ENCODE peak calls at places on chromosomes 11 and 22, in eight cellular contexts. U, Y, R, H, V, M, L and A are unnamed samples.

GRCh38 chr11:35488117-35488516 is 37.3 kb downstream of the PAMR1 start:
- DNase-seq in U (no peak), Y (no peak), R (no peak), H (no peak), V (no peak), M (no peak), L (no peak), A (no peak)

GRCh38 chr11:17579451-17579850 is 32.4 kb downstream of the OTOG start:
- DNase-seq in U (no peak), Y (no peak), R (no peak), H (no peak), V (peak), M (no peak), L (no peak), A (no peak)

GRCh38 chr11:128361451-128362020 is 225.8 kb downstream of the ETS1 start:
- DNase-seq in U (no peak), Y (no peak), R (no peak), H (no peak), V (peak), M (no peak), L (no peak), A (no peak)

GRCh38 chr11:69367211-69367964 is 73.4 kb downstream of the MYEOV start:
- DNase-seq in U (no peak), Y (no peak), R (no peak), H (no peak), V (peak), M (no peak), L (no peak), A (peak)

GRCh38 chr22:47334596-47334995 is 572.1 kb downstream of the TBC1D22A start:
- DNase-seq in U (no peak), Y (no peak), R (no peak), H (no peak), V (no peak), M (no peak), L (no peak), A (no peak)

GRCh38 chr11:57502870-57503269 is 12.6 kb downstream of the SLC43A1 start:
- DNase-seq in U (no peak), Y (peak), R (no peak), H (no peak), V (no peak), M (no peak), L (no peak), A (no peak)

GRCh38 chr11:8250446-8250845 is 13.2 kb downstream of the LMO1 start:
- DNase-seq in U (no peak), Y (no peak), R (peak), H (no peak), V (no peak), M (no peak), L (no peak), A (no peak)

GRCh38 chr22:23744001-23744400 is 6.9 kb downstream of the ZNF70 start:
- DNase-seq in U (no peak), Y (no peak), R (no peak), H (no peak), V (no peak), M (no peak), L (no peak), A (no peak)

GRCh38 chr22:39467390-39467901 is 10.6 kb downstream of the MGAT3 start:
- DNase-seq in U (no peak), Y (no peak), R (no peak), H (no peak), V (no peak), M (no peak), L (no peak), A (no peak)

GRCh38 chr22:33082221-33082620 is 24.0 kb upstream of the SYN3 start:
- DNase-seq in U (no peak), Y (no peak), R (no peak), H (no peak), V (no peak), M (no peak), L (no peak), A (no peak)

GRCh38 chr11:123231263-123231662 is 36.2 kb upstream of the CLMP start:
- DNase-seq in U (no peak), Y (no peak), R (no peak), H (no peak), V (no peak), M (no peak), L (no peak), A (no peak)

GRCh38 chr11:130475426-130476053 is 27.1 kb downstream of the ADAMTS15 start:
- DNase-seq in U (no peak), Y (no peak), R (peak), H (no peak), V (no peak), M (no peak), L (no peak), A (no peak)

GRCh38 chr22:37193629-37194191 is 5.7 kb upstream of the C1QTNF6 start:
- DNase-seq in U (no peak), Y (no peak), R (no peak), H (no peak), V (no peak), M (no peak), L (peak), A (no peak)

GRCh38 chr11:995752-996420 is 40.6 kb downstream of the MUC6 start:
- DNase-seq in U (no peak), Y (no peak), R (no peak), H (peak), V (no peak), M (no peak), L (no peak), A (no peak)

GRCh38 chr11:68563454-68563853 is 102.9 kb downstream of the PPP6R3 start:
- DNase-seq in U (no peak), Y (no peak), R (no peak), H (no peak), V (no peak), M (no peak), L (no peak), A (no peak)

GRCh38 chr22:30249049-30250038 is 2.8 kb upstream of the LIF start:
- DNase-seq in U (no peak), Y (no peak), R (no peak), H (no peak), V (no peak), M (no peak), L (peak), A (no peak)

GRCh38 chr11:6468712-6469495 is 4.8 kb downstream of the TRIM3 start:
- DNase-seq in U (peak), Y (peak), R (peak), H (peak), V (peak), M (no peak), L (peak), A (no peak)

GRCh38 chr11:14228356-14228755 is 130.6 kb downstream of the RRAS2 start:
- DNase-seq in U (no peak), Y (no peak), R (no peak), H (no peak), V (no peak), M (no peak), L (no peak), A (no peak)

GRCh38 chr11:117830072-117830471 is 5.5 kb upstream of the FXYD2 start:
- DNase-seq in U (no peak), Y (no peak), R (no peak), H (no peak), V (peak), M (no peak), L (no peak), A (no peak)

GRCh38 chr11:68775951-68776388 is 24.6 kb upstream of the TESMIN start:
- DNase-seq in U (peak), Y (no peak), R (no peak), H (no peak), V (no peak), M (no peak), L (no peak), A (no peak)

GRCh38 chr22:25475554-25476022 is 88.9 kb upstream of the GRK3 start:
- DNase-seq in U (no peak), Y (peak), R (peak), H (no peak), V (no peak), M (no peak), L (no peak), A (no peak)

GRCh38 chr11:78364128-78364751 is 53.4 kb downstream of the GAB2 start:
- DNase-seq in U (no peak), Y (no peak), R (no peak), H (no peak), V (no peak), M (no peak), L (no peak), A (no peak)

GRCh38 chr11:67302571-67303131 is 679 bp upstream of the SSH3 start:
- DNase-seq in U (no peak), Y (no peak), R (no peak), H (no peak), V (peak), M (no peak), L (no peak), A (no peak)

GRCh38 chr22:27654536-27655445 is 146.8 kb downstream of the MN1 start:
- DNase-seq in U (no peak), Y (no peak), R (no peak), H (no peak), V (peak), M (no peak), L (no peak), A (no peak)

GRCh38 chr22:27814993-27815392 is 13.4 kb upstream of the MN1 start:
- DNase-seq in U (no peak), Y (no peak), R (no peak), H (no peak), V (no peak), M (no peak), L (no peak), A (no peak)

GRCh38 chr11:118258410-118258809 is 5.7 kb downstream of the MPZL2 start:
- DNase-seq in U (no peak), Y (no peak), R (no peak), H (no peak), V (no peak), M (no peak), L (no peak), A (no peak)

GRCh38 chr22:23066200-23067022 is 3.9 kb upstream of the GNAZ start:
- DNase-seq in U (no peak), Y (no peak), R (no peak), H (no peak), V (peak), M (no peak), L (no peak), A (peak)

GRCh38 chr11:6737872-6738466 is 33.8 kb downstream of the OR2AG2 start:
- DNase-seq in U (peak), Y (no peak), R (peak), H (no peak), V (peak), M (no peak), L (peak), A (no peak)

GRCh38 chr11:121418625-121419114 is 33.4 kb upstream of the SORL1 start:
- DNase-seq in U (no peak), Y (no peak), R (no peak), H (no peak), V (no peak), M (no peak), L (no peak), A (no peak)

GRCh38 chr22:41762980-41763779 is 37.3 kb upstream of the CCDC134 start:
- DNase-seq in U (peak), Y (peak), R (no peak), H (no peak), V (no peak), M (no peak), L (peak), A (no peak)

GRCh38 chr11:5277807-5278206 is 8.1 kb upstream of the HBE1 start:
- DNase-seq in U (no peak), Y (no peak), R (no peak), H (no peak), V (no peak), M (no peak), L (no peak), A (no peak)

GRCh38 chr11:17788084-17788483 is 53.5 kb downstream of the KCNC1 start:
- DNase-seq in U (no peak), Y (no peak), R (no peak), H (no peak), V (no peak), M (no peak), L (no peak), A (no peak)

GRCh38 chr11:55806248-55806647 is 4.9 kb upstream of the OR5L1 start:
- DNase-seq in U (no peak), Y (no peak), R (no peak), H (no peak), V (no peak), M (no peak), L (no peak), A (no peak)

GRCh38 chr11:116649268-116649667 is 123.5 kb downstream of the BUD13 start:
- DNase-seq in U (no peak), Y (no peak), R (no peak), H (no peak), V (no peak), M (no peak), L (no peak), A (peak)

GRCh38 chr11:14547440-14547839 is 27.3 kb upstream of the PSMA1 start:
- DNase-seq in U (no peak), Y (no peak), R (no peak), H (no peak), V (no peak), M (no peak), L (no peak), A (no peak)

DNA sequence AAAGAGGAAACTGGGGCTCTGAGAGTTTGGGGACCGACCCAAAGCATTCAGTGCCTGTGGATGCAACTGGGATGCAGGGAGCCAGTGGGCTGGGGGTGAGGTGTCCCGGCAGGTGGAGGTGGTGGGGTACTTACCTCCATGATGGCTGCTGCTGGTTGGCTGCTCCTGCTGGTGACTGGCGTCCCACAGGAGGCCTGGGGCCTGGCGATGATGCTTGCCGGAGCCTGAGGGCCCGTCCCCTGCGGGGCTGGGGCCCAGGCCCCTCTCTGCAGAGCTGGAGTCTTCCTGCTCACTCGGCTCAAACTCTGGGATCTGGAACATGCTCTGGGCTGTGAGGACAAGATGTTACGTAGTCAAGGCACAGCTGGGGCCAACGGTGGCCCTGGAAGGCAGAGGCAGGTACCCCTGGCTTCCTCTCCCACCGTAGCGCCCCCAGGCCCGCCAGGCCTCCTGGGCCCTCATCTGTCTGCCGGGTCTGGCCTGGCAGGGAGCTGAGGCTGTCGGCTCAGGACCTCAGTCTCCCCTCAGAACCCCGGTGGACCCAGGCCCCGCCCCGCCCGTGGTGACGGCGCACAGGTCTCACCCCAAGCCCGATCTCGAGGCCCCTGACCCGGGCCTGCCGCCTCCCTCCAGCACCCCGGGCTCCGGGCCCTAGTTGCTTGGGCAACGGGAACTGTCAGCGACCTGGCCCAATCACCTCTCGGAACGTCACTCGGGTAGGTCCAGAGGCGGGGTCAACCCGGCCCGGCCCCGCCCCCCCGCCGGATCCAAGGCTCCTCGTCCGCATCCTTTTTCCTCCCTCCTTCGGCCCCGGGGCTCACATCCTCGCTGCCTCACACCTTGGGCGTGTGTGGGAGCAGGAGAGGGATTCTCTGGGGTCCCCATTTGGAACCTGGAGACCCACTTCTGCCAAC is at the start of gene BAD:
- DNase-seq in U (peak), Y (peak), R (peak), H (no peak), V (peak), M (no peak), L (peak), A (peak)
- TF ChIP-seq POLR2AphosphoS5 in U (peak), Y (peak), R (peak), H (no peak), V (no peak), M (peak), L (peak), A (peak)

GRCh38 chr11:109940816-109941215 is 152.4 kb upstream of the ZC3H12C start:
- DNase-seq in U (peak), Y (no peak), R (no peak), H (no peak), V (no peak), M (peak), L (peak), A (no peak)
- TF ChIP-seq POLR2AphosphoS5 in U (no peak), Y (no peak), R (no peak), H (no peak), V (no peak), M (no peak), L (no peak), A (no peak)

DNA sequence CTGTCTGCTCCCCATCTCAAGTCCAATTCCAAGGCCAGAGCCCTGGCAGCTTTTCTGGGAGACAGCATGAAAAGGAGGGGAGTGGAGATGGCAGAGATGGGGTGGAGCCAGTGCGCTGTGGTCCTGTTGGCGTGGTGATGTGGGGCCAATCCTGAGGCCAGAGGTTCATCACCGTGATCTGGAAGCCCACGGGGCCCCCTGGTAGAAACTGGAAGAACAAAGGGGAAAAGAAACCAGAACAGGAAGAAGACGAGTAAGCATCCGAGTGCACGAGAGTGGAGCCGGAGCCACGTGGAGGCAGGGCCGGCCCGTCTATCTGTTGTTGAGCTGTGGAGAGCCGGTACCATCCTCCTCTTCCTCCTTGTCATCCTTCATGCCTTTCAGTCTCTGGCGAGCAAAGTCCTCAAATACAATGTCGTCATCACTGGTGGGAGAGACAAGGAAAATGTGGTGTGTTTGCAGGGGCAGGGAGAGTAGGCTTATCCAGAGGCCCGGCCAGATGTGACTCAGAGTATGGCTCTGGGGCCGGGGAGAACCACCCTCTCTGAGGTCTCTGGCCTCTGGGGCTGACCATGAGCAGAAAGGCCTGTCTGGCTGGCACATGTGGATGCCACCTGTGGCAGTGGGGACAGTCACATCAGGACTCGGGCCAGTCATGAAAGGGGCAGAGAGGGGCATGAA is 25.4 kb downstream of the TPBGL start:
- DNase-seq in U (no peak), Y (no peak), R (peak), H (no peak), V (no peak), M (no peak), L (no peak), A (no peak)
- TF ChIP-seq POLR2AphosphoS5 in U (no peak), Y (no peak), R (no peak), H (no peak), V (no peak), M (no peak), L (no peak), A (no peak)

DNA sequence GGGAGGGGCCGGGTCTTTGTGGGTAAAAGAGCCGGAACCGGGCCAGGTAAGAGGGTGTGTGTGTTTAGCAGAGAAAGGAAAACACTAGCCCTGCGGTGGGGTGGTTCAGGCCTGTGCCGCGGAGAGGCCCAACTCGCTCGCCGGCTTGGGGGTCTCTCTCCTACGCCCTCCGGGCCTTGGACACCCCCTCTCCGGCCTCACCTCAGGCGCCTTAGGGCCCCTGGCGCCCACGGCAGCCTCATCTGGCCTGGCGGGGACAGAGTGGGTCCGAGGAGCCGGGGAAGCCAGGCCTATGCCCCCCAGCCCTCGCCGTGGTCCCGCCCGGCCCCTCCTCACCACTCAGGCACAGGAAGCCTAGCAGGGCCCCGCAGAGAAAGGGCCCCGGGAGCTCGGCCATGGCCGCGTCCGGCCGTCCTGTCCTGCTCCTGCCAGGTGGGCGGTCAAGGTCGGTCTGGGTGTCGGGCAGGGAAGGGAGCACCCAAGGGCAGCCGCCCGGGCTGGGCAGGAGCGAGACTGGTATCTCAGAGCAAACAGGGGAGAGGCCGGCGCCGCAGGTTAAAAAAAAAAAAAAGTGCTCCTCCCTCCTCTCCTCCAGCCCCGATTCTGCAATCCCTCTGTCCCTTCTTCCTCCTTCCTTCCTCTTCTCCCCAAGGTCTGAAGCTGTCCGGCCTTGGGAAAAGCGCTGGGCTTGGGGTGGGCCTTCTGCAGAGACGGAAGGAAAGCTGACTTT is at the start of gene VSIG2:
- DNase-seq in U (no peak), Y (no peak), R (peak), H (no peak), V (peak), M (no peak), L (no peak), A (no peak)
- TF ChIP-seq POLR2AphosphoS5 in U (no peak), Y (no peak), R (no peak), H (no peak), V (no peak), M (no peak), L (no peak), A (no peak)

GRCh38 chr11:73189315-73189714 is 28.8 kb upstream of the P2RY2 start:
- DNase-seq in U (no peak), Y (no peak), R (no peak), H (peak), V (peak), M (no peak), L (no peak), A (no peak)
- TF ChIP-seq POLR2AphosphoS5 in U (no peak), Y (no peak), R (no peak), H (peak), V (no peak), M (no peak), L (no peak), A (no peak)